ENCODE peak calls at places on chromosomes 1 and 21, in five cellular contexts. L is adrenal gland, C is right lobe of liver, Z is GM12892, U is heart left ventricle. K is an unnamed sample.

GRCh38 chr1:38888423-38889333 is 7.3 kb upstream of the GJA9 start:
- DNase-seq in C (no peak), Z (no peak), L (no peak), U (no peak), K (no peak)

GRCh38 chr1:225603538-225604354 is 49.2 kb downstream of the ENAH start:
- DNase-seq in L (no peak), Z (no peak), U (no peak), C (no peak), K (no peak)

GRCh38 chr21:38820471-38821239 is 14.9 kb downstream of the ETS2 start:
- DNase-seq in Z (no peak), L (no peak), C (peak; percentile 69), U (no peak), K (no peak)

GRCh38 chr1:230087034-230087721 is 20.1 kb downstream of the GALNT2 start:
- DNase-seq in Z (no peak), L (no peak), C (no peak), U (no peak), K (no peak)

GRCh38 chr1:178127482-178127881 is 33.6 kb downstream of the RASAL2 start:
- DNase-seq in C (no peak), U (no peak), L (no peak), Z (no peak), K (no peak)

GRCh38 chr1:29685387-29685786 is 449.1 kb downstream of the PTPRU start:
- DNase-seq in C (no peak), L (no peak), U (no peak), Z (no peak), K (no peak)

GRCh38 chr1:39919545-39919944 is 17.8 kb upstream of the MYCL start:
- DNase-seq in U (no peak), L (no peak), Z (peak; percentile 73), C (peak; percentile 42), K (no peak)

GRCh38 chr1:231106347-231106746 is 55.5 kb upstream of the TRIM67 start:
- DNase-seq in U (no peak), L (peak; percentile 39), C (no peak), Z (no peak), K (no peak)

GRCh38 chr1:76901158-76901767 is 34.0 kb downstream of the ST6GALNAC5 start:
- DNase-seq in C (no peak), L (peak; percentile 33), U (no peak), Z (peak; percentile 5), K (no peak)

GRCh38 chr1:38128926-38129453 is 82.4 kb upstream of the POU3F1 start:
- DNase-seq in Z (no peak), C (no peak), U (no peak), L (no peak), K (no peak)

GRCh38 chr1:162187676-162188075 is 118.2 kb downstream of the NOS1AP start:
- DNase-seq in U (no peak), C (peak; percentile 55), Z (no peak), L (peak; percentile 38), K (no peak)

GRCh38 chr1:63463248-63463647 is 59.8 kb downstream of the ITGB3BP start:
- DNase-seq in U (no peak), Z (no peak), L (no peak), C (no peak), K (no peak)

GRCh38 chr1:17024721-17025120 is 13.0 kb upstream of the ATP13A2 start:
- DNase-seq in L (no peak), Z (no peak), C (no peak), U (no peak), K (no peak)

GRCh38 chr1:169018751-169019150 is 87.7 kb upstream of the ATP1B1 start:
- DNase-seq in C (no peak), U (no peak), L (no peak), Z (no peak), K (no peak)

GRCh38 chr21:26840206-26840605 is 5.0 kb downstream of the ADAMTS1 start:
- DNase-seq in Z (no peak), U (no peak), L (no peak), C (no peak), K (peak; percentile 76)

GRCh38 chr21:34617753-34618339 is 2.9 kb upstream of the RCAN1 start:
- DNase-seq in U (no peak), L (no peak), C (no peak), Z (no peak), K (no peak)

GRCh38 chr1:24048205-24048869 is 63.6 kb downstream of the MYOM3 start:
- DNase-seq in C (no peak), Z (no peak), U (no peak), L (no peak), K (no peak)

GRCh38 chr1:86998280-86998679 is 83.8 kb downstream of the HS2ST1 start:
- DNase-seq in L (no peak), U (no peak), C (no peak), Z (no peak), K (no peak)

GRCh38 chr1:186165303-186165702 is 209.8 kb downstream of the TPR start:
- DNase-seq in C (no peak), Z (no peak), U (no peak), L (no peak), K (no peak)

GRCh38 chr1:22903113-22903512 is 69.6 kb downstream of the LACTBL1 start:
- DNase-seq in L (no peak), U (no peak), Z (no peak), C (no peak), K (no peak)

GRCh38 chr1:217089239-217090014 is 366.2 kb upstream of the ESRRG start:
- DNase-seq in C (no peak), L (peak; percentile 45), U (peak; percentile 29), Z (no peak), K (no peak)

GRCh38 chr1:77584884-77585283 is 97.6 kb downstream of the ZZZ3 start:
- DNase-seq in Z (no peak), L (no peak), U (no peak), C (no peak), K (no peak)

GRCh38 chr1:11525151-11525505 is 46.2 kb downstream of the DISP3 start:
- DNase-seq in C (no peak), Z (no peak), U (no peak), L (no peak), K (no peak)

GRCh38 chr1:23779826-23780371 is 1.7 kb downstream of the PITHD1 start:
- DNase-seq in C (no peak), Z (no peak), L (no peak), U (no peak), K (no peak)

GRCh38 chr1:221740941-221741363 is 937 bp downstream of the DUSP10 start:
- DNase-seq in U (no peak), L (peak; percentile 24), C (no peak), Z (no peak), K (peak; percentile 78)

GRCh38 chr1:64867266-64867665 is 99.1 kb downstream of the JAK1 start:
- DNase-seq in L (no peak), Z (no peak), C (no peak), U (no peak), K (no peak)

GRCh38 chr1:64875101-64875500 is 91.2 kb downstream of the JAK1 start:
- DNase-seq in C (no peak), L (no peak), U (no peak), Z (no peak), K (no peak)

GRCh38 chr1:64874664-64875063 is 91.7 kb downstream of the JAK1 start:
- DNase-seq in C (no peak), U (no peak), Z (no peak), L (no peak), K (no peak)

GRCh38 chr1:64873576-64873975 is 92.8 kb downstream of the JAK1 start:
- DNase-seq in U (no peak), C (no peak), Z (no peak), L (no peak), K (no peak)

DNA sequence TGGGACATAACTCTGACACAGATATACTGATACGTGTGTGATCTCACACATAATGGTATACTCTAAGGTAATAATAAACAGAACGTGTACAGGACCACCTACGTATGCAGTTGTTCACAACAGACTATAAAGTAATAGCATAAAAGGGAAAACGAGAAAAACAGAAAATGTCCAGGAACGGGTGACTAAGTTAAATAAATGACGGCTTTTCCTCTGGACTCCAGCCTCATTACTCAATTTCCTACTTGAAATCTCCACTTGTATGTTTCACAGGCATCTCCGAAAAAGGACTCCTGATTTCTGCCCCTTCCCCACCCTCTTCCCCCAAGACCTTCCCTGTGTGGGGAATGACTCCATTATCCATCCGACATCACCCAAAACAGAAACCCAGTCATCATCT is 95.1 kb downstream of the JAK1 start:
- DNase-seq in L (no peak), U (no peak), Z (no peak), C (no peak), K (no peak)
- TF ChIP-seq POLR2A in L (no peak), U (no peak), Z (no peak), C (no peak), K (no peak)

GRCh38 chr1:192538407-192539311 is 36.9 kb upstream of the RGS1 start:
- DNase-seq in U (no peak), Z (no peak), L (no peak), C (no peak), K (no peak)
- TF ChIP-seq POLR2A in U (no peak), Z (no peak), L (no peak), C (peak; percentile 28), K (no peak)

DNA sequence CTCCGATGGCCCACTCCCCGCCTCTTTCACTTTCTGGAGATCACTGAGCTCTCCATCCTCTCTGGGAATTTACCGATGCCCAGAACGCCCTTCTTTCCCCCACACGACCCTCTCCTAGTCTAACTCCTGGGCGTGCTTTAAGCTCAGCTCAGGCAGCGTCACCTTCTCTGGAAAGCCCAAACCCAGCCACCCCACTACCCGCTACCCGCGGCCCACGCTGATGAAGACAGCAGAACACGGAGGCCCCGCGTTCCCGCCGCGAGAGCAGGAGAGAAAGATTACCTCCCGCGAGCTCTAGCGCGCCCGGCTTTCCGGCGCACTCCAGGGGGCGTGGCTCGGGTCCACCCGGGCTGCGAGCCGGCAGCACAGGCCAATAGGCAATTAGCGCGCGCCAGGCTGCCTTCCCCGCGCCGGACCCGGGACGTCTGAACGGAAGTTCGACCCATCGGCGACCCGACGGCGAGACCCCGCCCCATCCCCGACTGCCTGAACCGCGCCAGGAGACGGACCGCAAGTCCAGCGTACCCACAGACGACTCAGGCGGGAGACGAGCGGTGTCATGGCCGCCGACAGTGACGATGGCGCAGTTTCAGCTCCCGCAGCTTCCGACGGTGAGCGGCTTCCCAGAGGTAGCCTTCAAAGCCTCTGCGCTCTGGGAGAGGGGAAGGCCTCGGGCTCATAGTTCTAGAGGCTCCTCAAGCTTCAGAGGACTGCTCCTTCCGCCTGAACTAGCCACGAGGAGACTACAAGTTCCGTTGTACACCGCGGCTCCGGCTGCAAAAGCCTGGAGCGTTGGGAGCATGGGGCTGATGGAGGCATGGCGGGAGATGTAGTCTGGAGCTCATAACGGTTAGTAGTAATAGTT is at the start of the genes MUTYH and TOE1:
- DNase-seq in L (peak; percentile 91), C (peak; percentile 94), Z (peak; percentile 94), U (peak; percentile 93), K (peak; percentile 99)
- TF ChIP-seq POLR2A in L (peak; percentile 76), C (peak; percentile 91), Z (peak; percentile 94), U (no peak), K (no peak)

DNA sequence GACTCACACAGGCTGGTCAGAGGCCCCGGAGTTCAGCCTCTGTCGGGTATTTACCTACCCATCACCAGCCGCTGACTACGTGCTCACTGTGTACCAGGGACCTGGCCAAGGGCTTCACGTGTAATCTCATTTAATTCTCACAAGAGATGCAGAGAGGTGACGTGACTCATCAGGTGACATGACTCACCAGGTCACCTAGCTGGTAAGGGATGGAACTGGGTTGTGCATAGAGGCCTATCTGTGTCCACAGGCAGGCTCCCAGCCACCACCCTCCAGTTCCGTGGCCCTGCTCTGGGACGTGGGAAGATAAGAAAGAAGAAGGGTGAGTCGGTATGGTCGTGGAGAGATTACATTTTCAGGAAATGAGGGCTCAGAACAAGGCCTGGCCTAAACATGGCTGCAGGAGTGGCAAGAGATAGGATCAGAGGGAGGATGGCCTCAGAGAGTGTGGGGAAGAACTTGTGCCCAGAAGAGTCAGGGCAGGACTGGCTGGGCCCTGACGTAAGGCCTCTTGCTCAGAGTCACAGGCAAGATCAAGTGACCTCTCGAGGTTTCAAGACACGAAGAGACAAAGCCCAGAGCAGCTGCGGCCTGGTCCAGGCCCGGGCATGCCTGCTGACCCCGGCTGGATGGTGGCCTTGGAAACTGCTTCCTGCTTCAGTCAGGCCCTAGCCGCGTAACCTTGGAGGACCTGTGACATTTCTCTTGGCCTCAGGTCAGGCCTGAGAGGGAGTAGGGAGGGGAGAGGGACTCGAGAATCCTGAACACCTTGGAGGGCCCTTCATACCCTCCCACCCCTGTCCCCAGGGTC is 52.7 kb upstream of the WASF2 start:
- DNase-seq in U (no peak), Z (no peak), C (peak; percentile 87), L (peak; percentile 85), K (no peak)
- TF ChIP-seq POLR2A in U (no peak), Z (no peak), C (peak; percentile 52), L (no peak), K (no peak)